ENCODE peak calls at places on chromosomes 2 and 18, in six cellular contexts. One of them, this sample, is unnamed.
A peak's percentile ranks its signal among the peaks of the same experiment; 100 is the strongest.

GRCh38 chr2:236820763-236821344 is 251.2 kb downstream of the ACKR3 start:
- DNase-seq in ureter: no peak
- DNase-seq in GM04503: no peak
- DNase-seq in non-pigmented ciliary epithelial cell: no peak
- DNase-seq in activated naive CD4-positive, alpha-beta T cell treated with anti-CD3 and anti-CD28 coated beads for 36 hours: no peak
- DNase-seq in activated CD4-positive, alpha-beta T cell treated with anti-CD3 and anti-CD28 coated beads, Interleukin-2, amount 50 U/mL, for 4 hours: no peak
- DNase-seq in this sample: no peak

GRCh38 chr2:8849322-8849721 is 11.9 kb upstream of the KIDINS220 start:
- DNase-seq in activated naive CD4-positive, alpha-beta T cell treated with anti-CD3 and anti-CD28 coated beads for 36 hours: no peak
- DNase-seq in activated CD4-positive, alpha-beta T cell treated with anti-CD3 and anti-CD28 coated beads, Interleukin-2, amount 50 U/mL, for 4 hours: no peak
- DNase-seq in non-pigmented ciliary epithelial cell: no peak
- DNase-seq in GM04503: peak; percentile 28
- DNase-seq in ureter: no peak
- DNase-seq in this sample: no peak

GRCh38 chr18:25099838-25100393 is 252.1 kb downstream of the ZNF521 start:
- DNase-seq in GM04503: no peak
- DNase-seq in ureter: no peak
- DNase-seq in non-pigmented ciliary epithelial cell: no peak
- DNase-seq in activated naive CD4-positive, alpha-beta T cell treated with anti-CD3 and anti-CD28 coated beads for 36 hours: no peak
- DNase-seq in activated CD4-positive, alpha-beta T cell treated with anti-CD3 and anti-CD28 coated beads, Interleukin-2, amount 50 U/mL, for 4 hours: no peak
- DNase-seq in this sample: no peak

GRCh38 chr2:173195100-173195499 is 119.5 kb downstream of the MAP3K20 start:
- DNase-seq in activated CD4-positive, alpha-beta T cell treated with anti-CD3 and anti-CD28 coated beads, Interleukin-2, amount 50 U/mL, for 4 hours: no peak
- DNase-seq in ureter: no peak
- DNase-seq in non-pigmented ciliary epithelial cell: no peak
- DNase-seq in activated naive CD4-positive, alpha-beta T cell treated with anti-CD3 and anti-CD28 coated beads for 36 hours: no peak
- DNase-seq in GM04503: no peak
- DNase-seq in this sample: no peak

GRCh38 chr18:58321986-58322385 is 278.0 kb downstream of the NEDD4L start:
- DNase-seq in GM04503: peak; percentile 60
- DNase-seq in activated CD4-positive, alpha-beta T cell treated with anti-CD3 and anti-CD28 coated beads, Interleukin-2, amount 50 U/mL, for 4 hours: peak; percentile 58
- DNase-seq in activated naive CD4-positive, alpha-beta T cell treated with anti-CD3 and anti-CD28 coated beads for 36 hours: peak; percentile 80
- DNase-seq in ureter: peak; percentile 84
- DNase-seq in non-pigmented ciliary epithelial cell: peak; percentile 19
- DNase-seq in this sample: peak; percentile 75

GRCh38 chr2:118968031-118968430 is 26.0 kb downstream of the MARCO start:
- DNase-seq in non-pigmented ciliary epithelial cell: no peak
- DNase-seq in ureter: no peak
- DNase-seq in GM04503: no peak
- DNase-seq in activated naive CD4-positive, alpha-beta T cell treated with anti-CD3 and anti-CD28 coated beads for 36 hours: no peak
- DNase-seq in activated CD4-positive, alpha-beta T cell treated with anti-CD3 and anti-CD28 coated beads, Interleukin-2, amount 50 U/mL, for 4 hours: no peak
- DNase-seq in this sample: no peak

GRCh38 chr2:157468931-157469708 is 25.2 kb upstream of the CYTIP start:
- DNase-seq in ureter: no peak
- DNase-seq in non-pigmented ciliary epithelial cell: peak; percentile 34
- DNase-seq in activated naive CD4-positive, alpha-beta T cell treated with anti-CD3 and anti-CD28 coated beads for 36 hours: peak; percentile 27
- DNase-seq in GM04503: peak; percentile 85
- DNase-seq in activated CD4-positive, alpha-beta T cell treated with anti-CD3 and anti-CD28 coated beads, Interleukin-2, amount 50 U/mL, for 4 hours: no peak
- DNase-seq in this sample: no peak

GRCh38 chr18:36179562-36180334 is 7.5 kb upstream of the MOCOS start:
- DNase-seq in activated naive CD4-positive, alpha-beta T cell treated with anti-CD3 and anti-CD28 coated beads for 36 hours: no peak
- DNase-seq in non-pigmented ciliary epithelial cell: no peak
- DNase-seq in ureter: peak; percentile 76
- DNase-seq in activated CD4-positive, alpha-beta T cell treated with anti-CD3 and anti-CD28 coated beads, Interleukin-2, amount 50 U/mL, for 4 hours: no peak
- DNase-seq in GM04503: no peak
- DNase-seq in this sample: no peak

GRCh38 chr2:225797394-225797793 is 397.9 kb downstream of the NYAP2 start:
- DNase-seq in activated CD4-positive, alpha-beta T cell treated with anti-CD3 and anti-CD28 coated beads, Interleukin-2, amount 50 U/mL, for 4 hours: no peak
- DNase-seq in ureter: no peak
- DNase-seq in non-pigmented ciliary epithelial cell: no peak
- DNase-seq in activated naive CD4-positive, alpha-beta T cell treated with anti-CD3 and anti-CD28 coated beads for 36 hours: no peak
- DNase-seq in GM04503: no peak
- DNase-seq in this sample: peak; percentile 11

GRCh38 chr2:191538334-191538910 is 139.5 kb upstream of the NABP1 start:
- DNase-seq in ureter: no peak
- DNase-seq in non-pigmented ciliary epithelial cell: no peak
- DNase-seq in activated naive CD4-positive, alpha-beta T cell treated with anti-CD3 and anti-CD28 coated beads for 36 hours: no peak
- DNase-seq in GM04503: no peak
- DNase-seq in activated CD4-positive, alpha-beta T cell treated with anti-CD3 and anti-CD28 coated beads, Interleukin-2, amount 50 U/mL, for 4 hours: no peak
- DNase-seq in this sample: no peak

GRCh38 chr18:39462436-39462835 is 1896.8 kb upstream of the CELF4 start:
- DNase-seq in activated CD4-positive, alpha-beta T cell treated with anti-CD3 and anti-CD28 coated beads, Interleukin-2, amount 50 U/mL, for 4 hours: no peak
- DNase-seq in GM04503: no peak
- DNase-seq in ureter: no peak
- DNase-seq in activated naive CD4-positive, alpha-beta T cell treated with anti-CD3 and anti-CD28 coated beads for 36 hours: no peak
- DNase-seq in non-pigmented ciliary epithelial cell: no peak
- DNase-seq in this sample: no peak

GRCh38 chr2:231161252-231162035 is 36.6 kb upstream of the HTR2B start:
- DNase-seq in non-pigmented ciliary epithelial cell: no peak
- DNase-seq in activated naive CD4-positive, alpha-beta T cell treated with anti-CD3 and anti-CD28 coated beads for 36 hours: no peak
- DNase-seq in GM04503: no peak
- DNase-seq in ureter: no peak
- DNase-seq in activated CD4-positive, alpha-beta T cell treated with anti-CD3 and anti-CD28 coated beads, Interleukin-2, amount 50 U/mL, for 4 hours: no peak
- DNase-seq in this sample: no peak

GRCh38 chr2:235551965-235552364 is 58.1 kb downstream of the AGAP1 start:
- DNase-seq in non-pigmented ciliary epithelial cell: no peak
- DNase-seq in ureter: peak; percentile 61
- DNase-seq in activated CD4-positive, alpha-beta T cell treated with anti-CD3 and anti-CD28 coated beads, Interleukin-2, amount 50 U/mL, for 4 hours: no peak
- DNase-seq in activated naive CD4-positive, alpha-beta T cell treated with anti-CD3 and anti-CD28 coated beads for 36 hours: peak; percentile 18
- DNase-seq in GM04503: peak; percentile 11
- DNase-seq in this sample: peak; percentile 70

GRCh38 chr2:120939595-120940318 is 204.1 kb downstream of the GLI2 start:
- DNase-seq in activated naive CD4-positive, alpha-beta T cell treated with anti-CD3 and anti-CD28 coated beads for 36 hours: no peak
- DNase-seq in GM04503: no peak
- DNase-seq in ureter: no peak
- DNase-seq in activated CD4-positive, alpha-beta T cell treated with anti-CD3 and anti-CD28 coated beads, Interleukin-2, amount 50 U/mL, for 4 hours: no peak
- DNase-seq in non-pigmented ciliary epithelial cell: peak; percentile 61
- DNase-seq in this sample: peak; percentile 94

GRCh38 chr2:88692187-88692586 is 714 bp downstream of the RPIA start:
- DNase-seq in non-pigmented ciliary epithelial cell: no peak
- DNase-seq in activated CD4-positive, alpha-beta T cell treated with anti-CD3 and anti-CD28 coated beads, Interleukin-2, amount 50 U/mL, for 4 hours: peak; percentile 34
- DNase-seq in activated naive CD4-positive, alpha-beta T cell treated with anti-CD3 and anti-CD28 coated beads for 36 hours: peak; percentile 50
- DNase-seq in ureter: peak; percentile 47
- DNase-seq in GM04503: no peak
- DNase-seq in this sample: peak; percentile 21

GRCh38 chr2:38271697-38272096 is 105.4 kb downstream of the ATL2 start:
- DNase-seq in non-pigmented ciliary epithelial cell: no peak
- DNase-seq in activated naive CD4-positive, alpha-beta T cell treated with anti-CD3 and anti-CD28 coated beads for 36 hours: no peak
- DNase-seq in ureter: no peak
- DNase-seq in activated CD4-positive, alpha-beta T cell treated with anti-CD3 and anti-CD28 coated beads, Interleukin-2, amount 50 U/mL, for 4 hours: no peak
- DNase-seq in GM04503: no peak
- DNase-seq in this sample: no peak

GRCh38 chr2:104321141-104321799 is 532.6 kb upstream of the POU3F3 start:
- DNase-seq in non-pigmented ciliary epithelial cell: no peak
- DNase-seq in activated naive CD4-positive, alpha-beta T cell treated with anti-CD3 and anti-CD28 coated beads for 36 hours: no peak
- DNase-seq in activated CD4-positive, alpha-beta T cell treated with anti-CD3 and anti-CD28 coated beads, Interleukin-2, amount 50 U/mL, for 4 hours: no peak
- DNase-seq in ureter: no peak
- DNase-seq in GM04503: no peak
- DNase-seq in this sample: no peak

GRCh38 chr2:222641336-222641735 is 14.6 kb downstream of the FARSB start:
- DNase-seq in activated CD4-positive, alpha-beta T cell treated with anti-CD3 and anti-CD28 coated beads, Interleukin-2, amount 50 U/mL, for 4 hours: no peak
- DNase-seq in ureter: no peak
- DNase-seq in GM04503: no peak
- DNase-seq in non-pigmented ciliary epithelial cell: no peak
- DNase-seq in activated naive CD4-positive, alpha-beta T cell treated with anti-CD3 and anti-CD28 coated beads for 36 hours: no peak
- DNase-seq in this sample: no peak

GRCh38 chr18:23716516-23716915 is 27.3 kb downstream of the LAMA3 start:
- DNase-seq in activated CD4-positive, alpha-beta T cell treated with anti-CD3 and anti-CD28 coated beads, Interleukin-2, amount 50 U/mL, for 4 hours: no peak
- DNase-seq in ureter: peak; percentile 48
- DNase-seq in activated naive CD4-positive, alpha-beta T cell treated with anti-CD3 and anti-CD28 coated beads for 36 hours: no peak
- DNase-seq in non-pigmented ciliary epithelial cell: peak; percentile 84
- DNase-seq in GM04503: peak; percentile 31
- DNase-seq in this sample: no peak

GRCh38 chr2:236237468-236238190 is 26.6 kb downstream of the ASB18 start:
- DNase-seq in GM04503: no peak
- DNase-seq in ureter: peak; percentile 33
- DNase-seq in activated CD4-positive, alpha-beta T cell treated with anti-CD3 and anti-CD28 coated beads, Interleukin-2, amount 50 U/mL, for 4 hours: no peak
- DNase-seq in non-pigmented ciliary epithelial cell: no peak
- DNase-seq in activated naive CD4-positive, alpha-beta T cell treated with anti-CD3 and anti-CD28 coated beads for 36 hours: no peak
- DNase-seq in this sample: no peak

GRCh38 chr2:66427219-66427768 is 7.6 kb upstream of the MEIS1 start:
- DNase-seq in activated naive CD4-positive, alpha-beta T cell treated with anti-CD3 and anti-CD28 coated beads for 36 hours: no peak
- DNase-seq in non-pigmented ciliary epithelial cell: no peak
- DNase-seq in ureter: no peak
- DNase-seq in activated CD4-positive, alpha-beta T cell treated with anti-CD3 and anti-CD28 coated beads, Interleukin-2, amount 50 U/mL, for 4 hours: no peak
- DNase-seq in GM04503: no peak
- DNase-seq in this sample: peak; percentile 30

GRCh38 chr2:61220768-61221167 is 58.8 kb downstream of the C2orf74 start:
- DNase-seq in activated naive CD4-positive, alpha-beta T cell treated with anti-CD3 and anti-CD28 coated beads for 36 hours: no peak
- DNase-seq in non-pigmented ciliary epithelial cell: peak; percentile 55
- DNase-seq in activated CD4-positive, alpha-beta T cell treated with anti-CD3 and anti-CD28 coated beads, Interleukin-2, amount 50 U/mL, for 4 hours: no peak
- DNase-seq in ureter: no peak
- DNase-seq in GM04503: no peak
- DNase-seq in this sample: no peak

GRCh38 chr2:33406622-33407021 is 69.8 kb upstream of the RASGRP3 start:
- DNase-seq in activated CD4-positive, alpha-beta T cell treated with anti-CD3 and anti-CD28 coated beads, Interleukin-2, amount 50 U/mL, for 4 hours: no peak
- DNase-seq in ureter: no peak
- DNase-seq in activated naive CD4-positive, alpha-beta T cell treated with anti-CD3 and anti-CD28 coated beads for 36 hours: no peak
- DNase-seq in non-pigmented ciliary epithelial cell: no peak
- DNase-seq in GM04503: no peak
- DNase-seq in this sample: peak; percentile 41

GRCh38 chr2:113273031-113273551 is 5.6 kb downstream of the PAX8 start:
- DNase-seq in activated naive CD4-positive, alpha-beta T cell treated with anti-CD3 and anti-CD28 coated beads for 36 hours: peak; percentile 38
- DNase-seq in GM04503: no peak
- DNase-seq in non-pigmented ciliary epithelial cell: no peak
- DNase-seq in ureter: no peak
- DNase-seq in activated CD4-positive, alpha-beta T cell treated with anti-CD3 and anti-CD28 coated beads, Interleukin-2, amount 50 U/mL, for 4 hours: no peak
- DNase-seq in this sample: peak; percentile 53

This sample was measured in A549.